ENCODE peak calls at places on chromosomes 12 and 14, in five cellular contexts. One of them, this sample, is unnamed.

GRCh38 chr12:21296751-21297406 is 37.8 kb downstream of the SLCO1A2 start:
- DNase-seq in non-pigmented ciliary epithelial cell: no peak
- DNase-seq in activated CD4-positive, alpha-beta memory T cell treated with anti-CD3 and anti-CD28 coated beads, Interleukin-2, amount 10 ng/mL, durations not matched to agents 7 days and 5 days: no peak
- DNase-seq in epithelial cell of prostate: no peak
- DNase-seq in activated gamma-delta T cell treated with anti-CD3 and anti-CD28 coated beads, Interleukin-2, amount 50 U/mL, for 16 hours: no peak
- DNase-seq in this sample: no peak

GRCh38 chr12:131539381-131539780 is 171.5 kb upstream of the SFSWAP start:
- DNase-seq in activated CD4-positive, alpha-beta memory T cell treated with anti-CD3 and anti-CD28 coated beads, Interleukin-2, amount 10 ng/mL, durations not matched to agents 7 days and 5 days: no peak
- DNase-seq in epithelial cell of prostate: no peak
- DNase-seq in non-pigmented ciliary epithelial cell: no peak
- DNase-seq in activated gamma-delta T cell treated with anti-CD3 and anti-CD28 coated beads, Interleukin-2, amount 50 U/mL, for 16 hours: no peak
- DNase-seq in this sample: no peak

GRCh38 chr12:76882367-76882766 is 3.5 kb upstream of the CSRP2 start:
- DNase-seq in epithelial cell of prostate: no peak
- DNase-seq in activated gamma-delta T cell treated with anti-CD3 and anti-CD28 coated beads, Interleukin-2, amount 50 U/mL, for 16 hours: no peak
- DNase-seq in activated CD4-positive, alpha-beta memory T cell treated with anti-CD3 and anti-CD28 coated beads, Interleukin-2, amount 10 ng/mL, durations not matched to agents 7 days and 5 days: no peak
- DNase-seq in non-pigmented ciliary epithelial cell: no peak
- DNase-seq in this sample: no peak

GRCh38 chr14:23569443-23570151 is 2.0 kb upstream of the AP1G2 start:
- DNase-seq in non-pigmented ciliary epithelial cell: no peak
- DNase-seq in activated gamma-delta T cell treated with anti-CD3 and anti-CD28 coated beads, Interleukin-2, amount 50 U/mL, for 16 hours: no peak
- DNase-seq in epithelial cell of prostate: peak
- DNase-seq in activated CD4-positive, alpha-beta memory T cell treated with anti-CD3 and anti-CD28 coated beads, Interleukin-2, amount 10 ng/mL, durations not matched to agents 7 days and 5 days: no peak
- DNase-seq in this sample: no peak

GRCh38 chr12:120263725-120264040 is 1.8 kb downstream of the PXN start:
- DNase-seq in epithelial cell of prostate: no peak
- DNase-seq in non-pigmented ciliary epithelial cell: no peak
- DNase-seq in activated CD4-positive, alpha-beta memory T cell treated with anti-CD3 and anti-CD28 coated beads, Interleukin-2, amount 10 ng/mL, durations not matched to agents 7 days and 5 days: no peak
- DNase-seq in activated gamma-delta T cell treated with anti-CD3 and anti-CD28 coated beads, Interleukin-2, amount 50 U/mL, for 16 hours: no peak
- DNase-seq in this sample: no peak

GRCh38 chr14:33992274-33993050 is 41.6 kb upstream of the EGLN3 start:
- DNase-seq in activated CD4-positive, alpha-beta memory T cell treated with anti-CD3 and anti-CD28 coated beads, Interleukin-2, amount 10 ng/mL, durations not matched to agents 7 days and 5 days: no peak
- DNase-seq in epithelial cell of prostate: no peak
- DNase-seq in non-pigmented ciliary epithelial cell: no peak
- DNase-seq in activated gamma-delta T cell treated with anti-CD3 and anti-CD28 coated beads, Interleukin-2, amount 50 U/mL, for 16 hours: no peak
- DNase-seq in this sample: no peak

GRCh38 chr12:104521731-104522130 is 65.0 kb downstream of the CHST11 start:
- DNase-seq in non-pigmented ciliary epithelial cell: no peak
- DNase-seq in activated CD4-positive, alpha-beta memory T cell treated with anti-CD3 and anti-CD28 coated beads, Interleukin-2, amount 10 ng/mL, durations not matched to agents 7 days and 5 days: no peak
- DNase-seq in activated gamma-delta T cell treated with anti-CD3 and anti-CD28 coated beads, Interleukin-2, amount 50 U/mL, for 16 hours: no peak
- DNase-seq in epithelial cell of prostate: no peak
- DNase-seq in this sample: no peak

GRCh38 chr12:52925717-52926595 is 21.1 kb upstream of the KRT8 start:
- DNase-seq in activated gamma-delta T cell treated with anti-CD3 and anti-CD28 coated beads, Interleukin-2, amount 50 U/mL, for 16 hours: no peak
- DNase-seq in non-pigmented ciliary epithelial cell: no peak
- DNase-seq in epithelial cell of prostate: no peak
- DNase-seq in activated CD4-positive, alpha-beta memory T cell treated with anti-CD3 and anti-CD28 coated beads, Interleukin-2, amount 10 ng/mL, durations not matched to agents 7 days and 5 days: no peak
- DNase-seq in this sample: no peak

GRCh38 chr14:96960598-96961116 is 163.5 kb downstream of the VRK1 start:
- DNase-seq in epithelial cell of prostate: no peak
- DNase-seq in non-pigmented ciliary epithelial cell: no peak
- DNase-seq in activated gamma-delta T cell treated with anti-CD3 and anti-CD28 coated beads, Interleukin-2, amount 50 U/mL, for 16 hours: no peak
- DNase-seq in activated CD4-positive, alpha-beta memory T cell treated with anti-CD3 and anti-CD28 coated beads, Interleukin-2, amount 10 ng/mL, durations not matched to agents 7 days and 5 days: no peak
- DNase-seq in this sample: no peak

GRCh38 chr14:33062881-33063280 is 124.2 kb downstream of the NPAS3 start:
- DNase-seq in epithelial cell of prostate: no peak
- DNase-seq in activated gamma-delta T cell treated with anti-CD3 and anti-CD28 coated beads, Interleukin-2, amount 50 U/mL, for 16 hours: no peak
- DNase-seq in non-pigmented ciliary epithelial cell: peak
- DNase-seq in activated CD4-positive, alpha-beta memory T cell treated with anti-CD3 and anti-CD28 coated beads, Interleukin-2, amount 10 ng/mL, durations not matched to agents 7 days and 5 days: no peak
- DNase-seq in this sample: no peak

GRCh38 chr12:115338566-115339294 is 654.8 kb upstream of the TBX3 start:
- DNase-seq in epithelial cell of prostate: no peak
- DNase-seq in non-pigmented ciliary epithelial cell: no peak
- DNase-seq in activated gamma-delta T cell treated with anti-CD3 and anti-CD28 coated beads, Interleukin-2, amount 50 U/mL, for 16 hours: no peak
- DNase-seq in activated CD4-positive, alpha-beta memory T cell treated with anti-CD3 and anti-CD28 coated beads, Interleukin-2, amount 10 ng/mL, durations not matched to agents 7 days and 5 days: no peak
- DNase-seq in this sample: no peak

GRCh38 chr12:124489220-124489619 is 78.2 kb downstream of the NCOR2 start:
- DNase-seq in activated gamma-delta T cell treated with anti-CD3 and anti-CD28 coated beads, Interleukin-2, amount 50 U/mL, for 16 hours: no peak
- DNase-seq in epithelial cell of prostate: no peak
- DNase-seq in non-pigmented ciliary epithelial cell: no peak
- DNase-seq in activated CD4-positive, alpha-beta memory T cell treated with anti-CD3 and anti-CD28 coated beads, Interleukin-2, amount 10 ng/mL, durations not matched to agents 7 days and 5 days: no peak
- DNase-seq in this sample: no peak

GRCh38 chr14:74551903-74552371 is 58.4 kb downstream of the ISCA2 start:
- DNase-seq in non-pigmented ciliary epithelial cell: no peak
- DNase-seq in activated gamma-delta T cell treated with anti-CD3 and anti-CD28 coated beads, Interleukin-2, amount 50 U/mL, for 16 hours: no peak
- DNase-seq in activated CD4-positive, alpha-beta memory T cell treated with anti-CD3 and anti-CD28 coated beads, Interleukin-2, amount 10 ng/mL, durations not matched to agents 7 days and 5 days: no peak
- DNase-seq in epithelial cell of prostate: no peak
- DNase-seq in this sample: no peak

GRCh38 chr12:103596981-103597380 is 9.9 kb downstream of the STAB2 start:
- DNase-seq in non-pigmented ciliary epithelial cell: no peak
- DNase-seq in activated gamma-delta T cell treated with anti-CD3 and anti-CD28 coated beads, Interleukin-2, amount 50 U/mL, for 16 hours: no peak
- DNase-seq in epithelial cell of prostate: no peak
- DNase-seq in activated CD4-positive, alpha-beta memory T cell treated with anti-CD3 and anti-CD28 coated beads, Interleukin-2, amount 10 ng/mL, durations not matched to agents 7 days and 5 days: no peak
- DNase-seq in this sample: no peak

GRCh38 chr12:28446031-28446430 is 255.8 kb downstream of the CCDC91 start:
- DNase-seq in non-pigmented ciliary epithelial cell: no peak
- DNase-seq in activated CD4-positive, alpha-beta memory T cell treated with anti-CD3 and anti-CD28 coated beads, Interleukin-2, amount 10 ng/mL, durations not matched to agents 7 days and 5 days: no peak
- DNase-seq in activated gamma-delta T cell treated with anti-CD3 and anti-CD28 coated beads, Interleukin-2, amount 50 U/mL, for 16 hours: no peak
- DNase-seq in epithelial cell of prostate: no peak
- DNase-seq in this sample: no peak

GRCh38 chr12:46369474-46370379 is 2.8 kb downstream of the SLC38A2 start:
- DNase-seq in non-pigmented ciliary epithelial cell: no peak
- DNase-seq in activated gamma-delta T cell treated with anti-CD3 and anti-CD28 coated beads, Interleukin-2, amount 50 U/mL, for 16 hours: no peak
- DNase-seq in epithelial cell of prostate: no peak
- DNase-seq in activated CD4-positive, alpha-beta memory T cell treated with anti-CD3 and anti-CD28 coated beads, Interleukin-2, amount 10 ng/mL, durations not matched to agents 7 days and 5 days: no peak
- DNase-seq in this sample: no peak

GRCh38 chr12:94198469-94198868 is 50.1 kb downstream of the PLXNC1 start:
- DNase-seq in activated gamma-delta T cell treated with anti-CD3 and anti-CD28 coated beads, Interleukin-2, amount 50 U/mL, for 16 hours: no peak
- DNase-seq in epithelial cell of prostate: no peak
- DNase-seq in non-pigmented ciliary epithelial cell: no peak
- DNase-seq in activated CD4-positive, alpha-beta memory T cell treated with anti-CD3 and anti-CD28 coated beads, Interleukin-2, amount 10 ng/mL, durations not matched to agents 7 days and 5 days: no peak
- DNase-seq in this sample: no peak

GRCh38 chr12:45214739-45215418 is 1.0 kb upstream of the ANO6 start:
- DNase-seq in activated gamma-delta T cell treated with anti-CD3 and anti-CD28 coated beads, Interleukin-2, amount 50 U/mL, for 16 hours: no peak
- DNase-seq in non-pigmented ciliary epithelial cell: no peak
- DNase-seq in activated CD4-positive, alpha-beta memory T cell treated with anti-CD3 and anti-CD28 coated beads, Interleukin-2, amount 10 ng/mL, durations not matched to agents 7 days and 5 days: no peak
- DNase-seq in epithelial cell of prostate: no peak
- DNase-seq in this sample: no peak